ENCODE peak calls at places on chromosomes 16 and 17, in eight cellular contexts. Z is right lobe of liver; I is thoracic aorta; R is stomach; W is heart right ventricle; E is effector memory CD4-positive, alpha-beta T cell; S is aorta; F is Peyer's patch. M is an unnamed sample. For H3K27me3, the result is how much of the 10 kb centered on the place peaks cover.

GRCh38 chr16:49859139-49859947 is 3.4 kb upstream of the ZNF423 start:
- DNase-seq in Z (peak), I (no peak), R (no peak), W (peak), E (no peak), S (peak), F (peak), M (peak)

GRCh38 chr16:3953728-3954410 is 73.4 kb upstream of the CREBBP start:
- DNase-seq in Z (no peak), I (no peak), R (no peak), W (no peak), E (no peak), S (peak), F (no peak), M (no peak)

GRCh38 chr16:48272837-48273421 is 25.6 kb upstream of the ABCC11 start:
- DNase-seq in Z (no peak), I (no peak), R (no peak), W (no peak), E (no peak), S (no peak), F (no peak), M (no peak)

GRCh38 chr17:78012428-78012827 is 53.9 kb downstream of the TNRC6C start:
- DNase-seq in Z (no peak), I (no peak), R (no peak), W (no peak), E (no peak), S (no peak), F (no peak), M (no peak)

GRCh38 chr16:3101841-3102470 is 2.9 kb upstream of the ZSCAN10 start:
- DNase-seq in Z (no peak), I (no peak), R (no peak), W (no peak), E (no peak), S (no peak), F (no peak), M (no peak)

GRCh38 chr16:58170223-58170622 is 27.7 kb downstream of the CSNK2A2 start:
- DNase-seq in Z (no peak), I (no peak), R (no peak), W (no peak), E (no peak), S (no peak), F (no peak), M (no peak)

GRCh38 chr17:43556292-43556691 is 10.2 kb upstream of the ETV4 start:
- DNase-seq in Z (no peak), I (no peak), R (peak), W (no peak), E (no peak), S (no peak), F (peak), M (no peak)

GRCh38 chr17:81932333-81932983 is 4.6 kb downstream of the PYCR1 start:
- DNase-seq in Z (no peak), I (no peak), R (no peak), W (no peak), E (no peak), S (no peak), F (no peak), M (peak)

GRCh38 chr17:12850996-12851395 is 61.7 kb downstream of the ARHGAP44 start:
- DNase-seq in Z (no peak), I (no peak), R (no peak), W (no peak), E (no peak), S (no peak), F (no peak), M (no peak)

GRCh38 chr16:11572301-11572995 is 14.3 kb downstream of the LITAF start:
- DNase-seq in Z (no peak), I (no peak), R (no peak), W (no peak), E (peak), S (peak), F (no peak), M (no peak)

GRCh38 chr16:67163903-67164558 is 514 bp upstream of the HSF4 start:
- DNase-seq in Z (no peak), I (no peak), R (no peak), W (no peak), E (no peak), S (no peak), F (no peak), M (peak)

DNA sequence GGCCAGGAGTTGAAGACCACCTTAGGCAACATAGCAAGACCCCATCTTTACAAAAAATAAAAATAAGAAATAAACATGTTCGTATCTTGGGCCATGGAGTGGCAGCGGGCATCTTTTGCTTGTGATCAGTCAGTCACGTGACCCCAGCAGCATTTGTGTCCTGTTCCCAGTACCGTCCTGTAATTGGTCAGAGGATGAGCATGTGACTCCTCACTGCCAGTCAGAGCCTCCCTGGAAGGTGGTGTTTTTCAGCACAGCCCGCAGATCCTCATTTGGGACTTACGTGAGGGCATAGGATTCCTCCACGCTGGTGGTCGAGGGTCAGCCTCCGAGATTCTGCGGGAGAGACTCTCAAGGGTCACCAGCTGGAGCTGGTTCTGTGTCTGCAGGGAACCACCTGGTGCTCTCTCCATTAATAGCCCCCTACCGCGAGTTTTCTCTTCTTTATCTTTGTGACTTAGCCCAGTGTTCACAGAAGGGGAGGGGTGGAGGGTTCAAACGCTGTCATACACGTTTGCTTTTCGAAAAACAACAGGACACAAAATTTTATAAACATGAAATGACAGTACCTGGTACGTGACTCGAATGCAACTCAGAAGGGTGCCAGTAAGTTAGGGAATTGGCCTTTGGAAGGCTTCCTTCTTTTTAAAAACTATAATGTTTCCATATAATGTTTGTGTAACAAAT is 17.2 kb downstream of the MRC2 start:
- DNase-seq in Z (no peak), I (no peak), R (no peak), W (no peak), E (no peak), S (no peak), F (no peak), M (no peak)
- H3K4me3 ChIP-seq in Z (no peak), I (no peak), R (no peak), W (no peak), E (no peak), S (no peak), F (no peak), M (no peak)

DNA sequence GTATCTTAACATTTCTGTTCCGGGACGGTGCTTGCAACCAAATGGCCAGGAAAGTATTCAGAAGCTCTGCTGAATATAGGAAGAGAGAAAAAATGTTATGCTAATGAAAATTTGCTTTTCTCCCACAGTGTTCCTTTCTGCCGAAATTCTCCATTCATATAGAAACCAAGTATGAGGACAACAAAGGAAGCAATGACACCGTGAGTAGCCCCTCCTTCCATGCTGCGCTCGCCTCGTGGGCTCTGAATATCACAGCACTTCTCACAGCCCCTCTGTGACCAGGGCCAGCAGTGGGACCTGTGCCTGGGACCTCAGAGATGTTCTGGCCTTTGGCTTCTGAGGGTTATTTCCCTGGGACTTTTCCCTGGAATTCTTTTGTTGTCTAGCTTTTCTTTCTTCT is 139.7 kb upstream of the NOL11 start:
- DNase-seq in Z (no peak), I (no peak), R (no peak), W (no peak), E (no peak), S (no peak), F (no peak), M (no peak)
- H3K27ac ChIP-seq in Z (no peak), I (no peak), R (no peak), W (no peak), E (no peak), S (no peak), F (no peak), M (peak)

GRCh38 chr16:84378099-84378498 is 9.8 kb downstream of the ATP2C2 start:
- DNase-seq in Z (no peak), I (no peak), R (no peak), W (no peak), E (no peak), S (peak), F (peak), M (no peak)
- H3K27me3 ChIP-seq in Z (under half), I (under half), R (under half), W (under half), E (under half), S (under half), F (under half), M (under half)

GRCh38 chr16:7713244-7713643 is 380.6 kb downstream of the RBFOX1 start:
- DNase-seq in Z (no peak), I (no peak), R (no peak), W (no peak), E (no peak), S (no peak), F (no peak), M (no peak)

GRCh38 chr16:7716924-7717323 is 384.3 kb downstream of the RBFOX1 start:
- DNase-seq in Z (no peak), I (no peak), R (no peak), W (no peak), E (no peak), S (no peak), F (no peak), M (no peak)

GRCh38 chr16:7714775-7715174 is 382.1 kb downstream of the RBFOX1 start:
- DNase-seq in Z (no peak), I (no peak), R (no peak), W (no peak), E (no peak), S (no peak), F (no peak), M (no peak)
- H3K4me3 ChIP-seq in Z (no peak), I (no peak), R (no peak), W (no peak), E (no peak), S (no peak), F (no peak), M (no peak)

GRCh38 chr17:45308840-45309239 is 8.0 kb downstream of the MAP3K14 start:
- DNase-seq in Z (no peak), I (no peak), R (no peak), W (no peak), E (no peak), S (no peak), F (no peak), M (no peak)
- H3K27ac ChIP-seq in Z (no peak), I (no peak), R (peak), W (peak), E (no peak), S (no peak), F (peak), M (no peak)

GRCh38 chr17:66764559-66764958 is 70.4 kb upstream of the CACNG5 start:
- DNase-seq in Z (no peak), I (no peak), R (no peak), W (no peak), E (no peak), S (no peak), F (no peak), M (peak)

GRCh38 chr17:66760324-66760723 is 74.6 kb upstream of the CACNG5 start:
- DNase-seq in Z (no peak), I (no peak), R (no peak), W (no peak), E (no peak), S (no peak), F (no peak), M (no peak)

GRCh38 chr17:66767164-66767933 is 67.6 kb upstream of the CACNG5 start:
- DNase-seq in Z (no peak), I (no peak), R (no peak), W (no peak), E (no peak), S (no peak), F (no peak), M (no peak)

GRCh38 chr17:66763056-66763455 is 71.9 kb upstream of the CACNG5 start:
- DNase-seq in Z (no peak), I (no peak), R (no peak), W (no peak), E (no peak), S (no peak), F (no peak), M (no peak)

DNA sequence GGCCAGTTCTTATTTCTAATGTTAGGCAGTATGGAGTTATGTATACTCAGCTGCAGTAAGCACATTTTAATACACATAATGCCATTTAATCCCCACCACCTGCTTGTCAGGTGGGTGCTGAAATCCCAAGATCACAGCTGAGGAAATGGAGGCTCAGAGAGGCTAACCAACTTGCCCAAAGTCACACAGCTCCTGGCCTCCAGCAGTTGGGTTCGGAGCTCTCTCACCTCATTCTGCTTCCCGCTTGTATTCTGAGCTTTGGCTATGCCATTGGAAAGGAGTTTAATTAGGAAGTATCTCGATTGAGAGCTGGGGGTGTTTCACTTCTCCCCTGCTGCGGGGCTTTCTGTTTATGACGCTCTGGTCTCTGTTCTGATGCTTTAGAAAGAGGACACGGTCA is 72.6 kb upstream of the CACNG5 start:
- DNase-seq in Z (no peak), I (no peak), R (no peak), W (no peak), E (no peak), S (no peak), F (no peak), M (no peak)
- H3K27me3 ChIP-seq in Z (under half), I (under half), R (under half), W (under half), E (under half), S (under half), F (under half), M (under half)

GRCh38 chr17:56910509-56911235 is 3.2 kb downstream of the TRIM25 start:
- DNase-seq in Z (no peak), I (no peak), R (no peak), W (no peak), E (no peak), S (no peak), F (no peak), M (no peak)
- H3K4me3 ChIP-seq in Z (peak), I (peak), R (peak), W (no peak), E (no peak), S (no peak), F (no peak), M (no peak)

DNA sequence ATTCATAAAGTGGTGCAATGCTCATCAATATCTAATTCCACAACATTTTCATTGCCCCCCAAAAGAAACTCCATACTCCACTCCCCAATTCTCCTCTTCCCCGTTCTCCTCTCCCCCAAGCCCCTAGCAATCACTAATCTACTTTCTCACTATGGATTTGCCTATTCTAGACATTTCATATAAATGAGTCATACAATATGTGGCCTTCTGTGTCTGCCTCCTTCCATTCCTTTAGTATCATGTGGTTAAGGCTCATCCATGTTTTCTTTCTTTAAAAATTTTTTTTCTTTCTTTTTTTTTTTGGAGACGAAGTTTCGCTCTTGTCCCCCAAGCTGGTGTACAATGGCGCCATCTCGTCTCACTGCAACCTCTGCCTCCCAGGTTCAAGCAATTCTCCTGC is 56.3 kb upstream of the HAS3 start:
- DNase-seq in Z (no peak), I (no peak), R (no peak), W (no peak), E (no peak), S (no peak), F (no peak), M (no peak)
- H3K27ac ChIP-seq in Z (no peak), I (no peak), R (no peak), W (no peak), E (no peak), S (no peak), F (no peak), M (no peak)

M was measured in pancreas.